ENCODE peak calls at places on chromosomes 7 and 10, in five cellular contexts. G is body of pancreas, C is adrenal gland, T is tibial nerve, K is uterus. Y is an unnamed sample. For H3K36me3, the result is how much of the 10 kb centered on the place peaks cover.

GRCh38 chr7:104548861-104549260 is 220.5 kb downstream of the LHFPL3 start:
- DNase-seq in G (no peak), C (no peak), T (no peak), K (no peak), Y (no peak)

GRCh38 chr10:48400129-48400849 is 93.8 kb downstream of the MAPK8 start:
- DNase-seq in G (no peak), C (no peak), T (no peak), K (no peak), Y (no peak)

GRCh38 chr10:103685880-103686669 is 169.3 kb downstream of the SH3PXD2A start:
- DNase-seq in G (peak), C (peak), T (peak), K (peak), Y (peak)

GRCh38 chr7:2465928-2466327 is 10.3 kb downstream of the GRIFIN start:
- DNase-seq in G (no peak), C (no peak), T (no peak), K (no peak), Y (no peak)

GRCh38 chr7:101154693-101155102 is 422 bp downstream of the AP1S1 start:
- DNase-seq in G (no peak), C (no peak), T (no peak), K (no peak), Y (no peak)

GRCh38 chr10:97905276-97905675 is 55.6 kb downstream of the GOLGA7B start:
- DNase-seq in G (no peak), C (no peak), T (no peak), K (no peak), Y (no peak)

GRCh38 chr7:28136420-28136819 is 44.2 kb downstream of the JAZF1 start:
- DNase-seq in G (no peak), C (no peak), T (no peak), K (no peak), Y (no peak)

GRCh38 chr10:131002031-131002861 is 309.3 kb downstream of the TCERG1L start:
- DNase-seq in G (no peak), C (peak), T (no peak), K (no peak), Y (peak)

GRCh38 chr10:57624066-57624465 is 643.6 kb downstream of the IPMK start:
- DNase-seq in G (no peak), C (no peak), T (no peak), K (no peak), Y (no peak)

GRCh38 chr10:33336606-33337334 is 2.3 kb upstream of the NRP1 start:
- DNase-seq in G (peak), C (peak), T (no peak), K (peak), Y (no peak)

GRCh38 chr7:76074972-76075370 is 27.1 kb downstream of the MDH2 start:
- DNase-seq in G (no peak), C (no peak), T (no peak), K (no peak), Y (no peak)

GRCh38 chr7:94205529-94205928 is 189.2 kb upstream of the COL1A2 start:
- DNase-seq in G (no peak), C (no peak), T (no peak), K (no peak), Y (no peak)

GRCh38 chr10:86779267-86780017 is 23.0 kb downstream of the BMPR1A start:
- DNase-seq in G (no peak), C (no peak), T (no peak), K (no peak), Y (no peak)

GRCh38 chr10:86770412-86770960 is 14.1 kb downstream of the BMPR1A start:
- DNase-seq in G (no peak), C (no peak), T (no peak), K (no peak), Y (no peak)

GRCh38 chr10:86773486-86773885 is 17.1 kb downstream of the BMPR1A start:
- DNase-seq in G (no peak), C (no peak), T (no peak), K (no peak), Y (no peak)

GRCh38 chr10:86775859-86776180 is 19.4 kb downstream of the BMPR1A start:
- DNase-seq in G (no peak), C (no peak), T (no peak), K (no peak), Y (no peak)

DNA sequence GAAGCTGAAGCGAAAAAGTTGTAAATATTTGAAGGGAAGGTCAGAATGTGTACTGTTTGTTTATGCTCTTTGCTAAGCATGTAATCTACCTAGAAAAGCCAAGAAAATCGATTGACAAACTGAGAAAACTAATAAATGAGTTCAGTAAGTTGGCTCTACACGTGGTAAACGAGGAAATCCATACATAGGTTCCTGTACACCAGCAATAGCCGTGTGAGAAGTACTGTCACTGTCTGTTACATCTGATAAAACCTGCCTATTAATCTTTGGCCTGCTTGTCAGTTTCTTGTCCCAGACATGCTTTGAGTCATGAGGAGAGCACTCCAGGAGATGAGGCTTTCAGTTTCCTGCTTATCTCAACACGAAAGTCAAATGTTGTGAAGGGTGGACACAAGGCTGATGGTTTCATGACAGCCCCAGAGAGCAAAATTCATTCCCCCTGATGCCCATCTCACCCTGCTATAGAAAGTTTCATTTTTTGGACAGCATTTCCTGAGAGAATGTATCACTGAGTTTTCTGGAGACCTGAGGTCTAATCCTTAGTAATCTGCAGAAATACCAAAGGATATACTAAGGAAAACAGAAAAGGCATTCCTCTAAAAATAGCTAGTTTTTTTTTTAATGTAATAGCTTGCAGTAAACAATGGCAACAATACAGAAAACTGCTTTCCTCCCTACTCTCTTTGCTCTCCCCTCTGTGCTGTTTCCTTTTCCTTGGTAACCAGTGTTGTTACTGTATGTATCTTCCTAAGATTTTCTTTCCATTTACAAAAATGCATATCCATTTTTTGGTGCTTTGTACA is 18.8 kb downstream of the BMPR1A start:
- DNase-seq in G (no peak), C (no peak), T (no peak), K (no peak), Y (no peak)
- TF ChIP-seq POLR2A in G (no peak), C (no peak), T (no peak), K (no peak), Y (no peak)

GRCh38 chr7:111750878-111751277 is 188.6 kb upstream of the IMMP2L start:
- DNase-seq in G (no peak), C (no peak), T (no peak), K (no peak), Y (no peak)
- H3K36me3 ChIP-seq in G (under half), C (under half), T (under half), K (under half), Y (under half)

DNA sequence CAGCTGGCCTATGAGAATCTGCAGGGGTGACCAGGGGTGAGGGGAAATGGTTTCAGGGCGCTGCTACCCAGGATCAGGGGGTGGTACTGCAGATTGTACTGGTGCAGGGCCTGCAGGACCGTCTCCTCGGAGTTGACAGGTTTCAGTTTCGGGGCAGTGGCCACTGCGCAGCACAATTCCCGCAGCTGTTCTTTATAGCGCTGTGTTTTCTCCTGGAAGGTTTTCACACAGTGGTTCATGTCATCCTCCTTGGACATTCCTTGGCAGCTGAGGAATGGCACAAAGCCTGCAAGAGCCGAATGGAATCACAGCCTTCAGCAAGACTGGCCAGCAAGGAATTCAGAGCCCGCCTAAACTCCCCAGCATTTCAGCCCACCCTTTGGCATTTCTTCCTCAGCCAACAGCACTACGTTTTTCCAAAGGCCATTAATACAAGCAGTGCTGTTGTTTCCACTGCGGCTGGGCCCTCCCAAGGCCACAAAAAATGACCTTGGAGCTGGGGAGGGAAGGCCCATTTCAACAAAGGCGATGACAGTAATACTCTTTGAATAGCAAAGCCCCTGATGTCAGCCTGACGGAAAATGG is 44.9 kb downstream of the PNLIPRP2 start:
- DNase-seq in G (peak), C (peak), T (no peak), K (peak), Y (no peak)
- H3K27ac ChIP-seq in G (peak), C (no peak), T (peak), K (peak), Y (no peak)

GRCh38 chr7:134996097-134996550 is 9.8 kb downstream of the AGBL3 start:
- DNase-seq in G (no peak), C (no peak), T (no peak), K (no peak), Y (no peak)

GRCh38 chr7:134995239-134996096 is 9.2 kb downstream of the AGBL3 start:
- DNase-seq in G (no peak), C (no peak), T (no peak), K (no peak), Y (no peak)

GRCh38 chr7:134992626-134993179 is 6.4 kb downstream of the AGBL3 start:
- DNase-seq in G (peak), C (no peak), T (no peak), K (peak), Y (no peak)

GRCh38 chr7:134991469-134992339 is 5.4 kb downstream of the AGBL3 start:
- DNase-seq in G (peak), C (no peak), T (no peak), K (no peak), Y (no peak)

GRCh38 chr7:134993877-134994456 is 7.7 kb downstream of the AGBL3 start:
- DNase-seq in G (no peak), C (no peak), T (no peak), K (no peak), Y (no peak)
- TF ChIP-seq POLR2A in G (no peak), C (no peak), T (no peak), K (no peak), Y (no peak)

Y was measured in upper lobe of left lung.